ENCODE peak calls at places on chromosomes 11 and 22, in ten cellular contexts. D is posterior cingulate gyrus; I is upper lobe of right lung; S is NCI-H345; Z is iris pigment epithelial cell; V is activated CD8-positive, alpha-beta memory T cell treated with anti-CD3 and anti-CD28 coated beads, Interleukin-2, amount 50 U/mL, for 48 hours; C is NK-92 treated with Interleukin-12 subunit alpha and Interleukin-12 subunit beta, amount 100 ng/mL, for 24 hours; J is OCI-LY7; K is GM06990; O is brain microvascular endothelial cell. H is an unnamed sample.

GRCh38 chr22:42308887-42309468 is 38.5 kb upstream of the TCF20 start:
- DNase-seq in D (no peak), I (no peak), S (no peak), Z (no peak), V (no peak), C (no peak), J (no peak), K (no peak), O (no peak), H (no peak)

GRCh38 chr11:19602406-19602805 is 110.2 kb upstream of the NAV2 start:
- DNase-seq in D (no peak), I (no peak), S (no peak), Z (no peak), V (no peak), C (no peak), J (no peak), K (no peak), O (no peak), H (no peak)

GRCh38 chr22:25053153-25053805 is 100.8 kb downstream of the KIAA1671 start:
- DNase-seq in D (no peak), I (no peak), S (no peak), Z (no peak), V (no peak), C (no peak), J (no peak), K (no peak), O (no peak), H (no peak)

GRCh38 chr11:71097506-71098240 is 154.7 kb downstream of the SHANK2 start:
- DNase-seq in D (no peak), I (no peak), S (no peak), Z (no peak), V (no peak), C (no peak), J (no peak), K (no peak), O (no peak), H (peak; percentile 40)

GRCh38 chr11:16827139-16827538 is 88.7 kb downstream of the C11orf58 start:
- DNase-seq in D (no peak), I (no peak), S (no peak), Z (no peak), V (no peak), C (no peak), J (no peak), K (no peak), O (no peak), H (no peak)

GRCh38 chr22:44116755-44117684 is 63.7 kb upstream of the PARVG start:
- DNase-seq in D (no peak), I (no peak), S (no peak), Z (no peak), V (no peak), C (no peak), J (no peak), K (no peak), O (no peak), H (peak; percentile 44)

GRCh38 chr11:75593337-75593915 is 31.4 kb downstream of the SERPINH1 start:
- DNase-seq in D (no peak), I (no peak), S (peak; percentile 57), Z (no peak), V (no peak), C (no peak), J (no peak), K (no peak), O (no peak), H (no peak)

GRCh38 chr11:123545726-123546125 is 108.7 kb downstream of the SCN3B start:
- DNase-seq in D (no peak), I (no peak), S (no peak), Z (no peak), V (no peak), C (no peak), J (no peak), K (no peak), O (no peak), H (no peak)

GRCh38 chr11:12517741-12518140 is 140.4 kb downstream of the PARVA start:
- DNase-seq in D (no peak), I (no peak), S (no peak), Z (no peak), V (no peak), C (no peak), J (no peak), K (no peak), O (no peak), H (no peak)

GRCh38 chr11:396948-397548 is 3.0 kb downstream of the PKP3 start:
- DNase-seq in D (no peak), I (no peak), S (peak; percentile 78), Z (peak; percentile 55), V (no peak), C (no peak), J (no peak), K (peak; percentile 65), O (peak; percentile 68), H (no peak)

GRCh38 chr22:19115628-19116027 is 6.6 kb downstream of the DGCR2 start:
- DNase-seq in D (no peak), I (peak; percentile 23), S (no peak), Z (no peak), V (no peak), C (no peak), J (peak; percentile 43), K (no peak), O (no peak), H (no peak)

GRCh38 chr11:70466154-70466553 is 67.8 kb downstream of the CTTN start:
- DNase-seq in D (no peak), I (peak; percentile 36), S (no peak), Z (peak; percentile 25), V (no peak), C (no peak), J (no peak), K (no peak), O (no peak), H (peak; percentile 46)

GRCh38 chr11:94521684-94522083 is 9.4 kb downstream of the C11orf97 start:
- DNase-seq in D (no peak), I (no peak), S (no peak), Z (peak; percentile 34), V (no peak), C (no peak), J (peak; percentile 7), K (no peak), O (peak; percentile 29), H (no peak)

GRCh38 chr11:2825886-2826678 is 59.5 kb downstream of the CDKN1C start:
- DNase-seq in D (no peak), I (peak; percentile 81), S (no peak), Z (peak; percentile 98), V (no peak), C (no peak), J (no peak), K (no peak), O (peak; percentile 95), H (no peak)

GRCh38 chr22:37508431-37508963 is 10.7 kb downstream of the CARD10 start:
- DNase-seq in D (no peak), I (peak; percentile 70), S (no peak), Z (no peak), V (no peak), C (no peak), J (no peak), K (no peak), O (no peak), H (no peak)

GRCh38 chr22:48689206-48689605 is 1138.5 kb downstream of the BRD1 start:
- DNase-seq in D (no peak), I (no peak), S (no peak), Z (no peak), V (no peak), C (no peak), J (no peak), K (no peak), O (no peak), H (no peak)

GRCh38 chr11:30128269-30128932 is 102.4 kb upstream of the FSHB start:
- DNase-seq in D (no peak), I (no peak), S (no peak), Z (peak; percentile 62), V (no peak), C (no peak), J (peak; percentile 37), K (no peak), O (peak; percentile 56), H (no peak)

GRCh38 chr11:71164621-71165020 is 87.8 kb downstream of the SHANK2 start:
- DNase-seq in D (no peak), I (no peak), S (no peak), Z (no peak), V (no peak), C (no peak), J (no peak), K (no peak), O (no peak), H (peak; percentile 29)

GRCh38 chr11:37353192-37353591 is 755.2 kb upstream of the RAG2 start:
- DNase-seq in D (no peak), I (no peak), S (no peak), Z (no peak), V (no peak), C (no peak), J (no peak), K (no peak), O (no peak), H (no peak)

GRCh38 chr11:18457435-18457834 is 1.8 kb downstream of the LDHAL6A start:
- DNase-seq in D (no peak), I (no peak), S (no peak), Z (peak; percentile 42), V (no peak), C (no peak), J (no peak), K (no peak), O (no peak), H (no peak)

GRCh38 chr11:798093-798713 is at the start of gene SLC25A22:
- DNase-seq in D (peak; percentile 72), I (peak; percentile 92), S (peak; percentile 86), Z (peak; percentile 78), V (peak; percentile 92), C (peak; percentile 69), J (peak; percentile 88), K (peak; percentile 89), O (peak; percentile 57), H (no peak)

GRCh38 chr11:43937434-43938411 is 4.7 kb upstream of the C11orf96 start:
- DNase-seq in D (no peak), I (no peak), S (no peak), Z (peak; percentile 77), V (no peak), C (no peak), J (no peak), K (no peak), O (peak; percentile 64), H (no peak)

GRCh38 chr11:69772646-69773045 is 2.5 kb downstream of the FGF4 start:
- DNase-seq in D (no peak), I (no peak), S (no peak), Z (no peak), V (no peak), C (no peak), J (no peak), K (no peak), O (no peak), H (no peak)

GRCh38 chr22:21044931-21045584 is 688 bp upstream of the LRRC74B start:
- DNase-seq in D (peak; percentile 45), I (peak; percentile 63), S (no peak), Z (peak; percentile 53), V (no peak), C (no peak), J (no peak), K (no peak), O (peak; percentile 93), H (no peak)

H was measured in chondrocyte.